ENCODE peak calls at places on chromosome 1, in six cellular contexts. C is GM20000; B is MG63; M is fibroblast of lung; V is GM12891; K is effector CD8-positive, alpha-beta T cell. R is an unnamed sample.

GRCh38 chr1:9262096-9262495 is 27.5 kb downstream of the H6PD start:
- DNase-seq in C (no peak), B (no peak), M (no peak), V (no peak), K (no peak), R (no peak)

GRCh38 chr1:234561322-234561721 is 48.7 kb downstream of the IRF2BP2 start:
- DNase-seq in C (no peak), B (no peak), M (no peak), V (no peak), K (no peak), R (no peak)

GRCh38 chr1:155321577-155322497 is 1.1 kb downstream of the RUSC1 start:
- DNase-seq in C (no peak), B (no peak), M (no peak), V (no peak), K (no peak), R (no peak)

GRCh38 chr1:231161711-231162299 is at the start of gene TRIM67:
- DNase-seq in C (no peak), B (peak), M (peak), V (peak), K (no peak), R (peak)

GRCh38 chr1:246592695-246593094 is 26.4 kb downstream of the CNST start:
- DNase-seq in C (no peak), B (peak), M (peak), V (no peak), K (no peak), R (peak)

GRCh38 chr1:239763850-239764249 is 327.8 kb upstream of the FMN2 start:
- DNase-seq in C (no peak), B (no peak), M (no peak), V (no peak), K (no peak), R (no peak)

GRCh38 chr1:47708658-47709301 is 270.9 kb downstream of the FOXD2 start:
- DNase-seq in C (no peak), B (no peak), M (peak), V (no peak), K (no peak), R (no peak)

GRCh38 chr1:45685308-45686080 is 839 bp downstream of the GPBP1L1 start:
- DNase-seq in C (no peak), B (no peak), M (no peak), V (peak), K (no peak), R (peak)

GRCh38 chr1:153750026-153750995 is 22.5 kb downstream of the INTS3 start:
- DNase-seq in C (no peak), B (no peak), M (no peak), V (no peak), K (no peak), R (no peak)

GRCh38 chr1:52360595-52360968 is 5.4 kb downstream of the CC2D1B start:
- DNase-seq in C (no peak), B (no peak), M (no peak), V (no peak), K (no peak), R (no peak)

GRCh38 chr1:59142663-59143487 is 154.0 kb upstream of the FGGY start:
- DNase-seq in C (no peak), B (peak), M (peak), V (no peak), K (no peak), R (peak)

GRCh38 chr1:31745071-31745897 is 18.9 kb downstream of the ADGRB2 start:
- DNase-seq in C (peak), B (peak), M (no peak), V (peak), K (peak), R (peak)

GRCh38 chr1:40944326-40944725 is 35.2 kb upstream of the CTPS1 start:
- DNase-seq in C (no peak), B (peak), M (peak), V (no peak), K (no peak), R (peak)

GRCh38 chr1:225657462-225657989 is 4.6 kb upstream of the ENAH start:
- DNase-seq in C (no peak), B (peak), M (peak), V (no peak), K (no peak), R (peak)

GRCh38 chr1:98048234-98048633 is 127.4 kb upstream of the DPYD start:
- DNase-seq in C (peak), B (peak), M (peak), V (no peak), K (no peak), R (peak)

GRCh38 chr1:3651939-3652537 is at the start of gene TP73:
- DNase-seq in C (peak), B (peak), M (peak), V (no peak), K (no peak), R (no peak)

GRCh38 chr1:151051356-151052009 is 3.9 kb downstream of the C1orf56 start:
- DNase-seq in C (no peak), B (no peak), M (no peak), V (no peak), K (no peak), R (no peak)

GRCh38 chr1:25435315-25436103 is 4.8 kb downstream of the MACO1 start:
- DNase-seq in C (no peak), B (no peak), M (no peak), V (no peak), K (no peak), R (no peak)

GRCh38 chr1:175208773-175209492 is 16.4 kb upstream of the KIAA0040 start:
- DNase-seq in C (peak), B (no peak), M (no peak), V (no peak), K (peak), R (no peak)

GRCh38 chr1:16484931-16485330 is 29.2 kb downstream of the RNU1-1 start:
- DNase-seq in C (no peak), B (no peak), M (no peak), V (no peak), K (no peak), R (no peak)

GRCh38 chr1:46487818-46488218 is 1.8 kb upstream of the DMBX1 start:
- DNase-seq in C (no peak), B (no peak), M (no peak), V (no peak), K (no peak), R (no peak)

GRCh38 chr1:218266356-218266755 is 18.7 kb upstream of the RRP15 start:
- DNase-seq in C (no peak), B (peak), M (peak), V (no peak), K (no peak), R (peak)

GRCh38 chr1:231590453-231591198 is 36.0 kb upstream of the DISC1 start:
- DNase-seq in C (peak), B (peak), M (peak), V (no peak), K (no peak), R (peak)